ENCODE peak calls at places on chromosomes 5 and 9, in seven cellular contexts. S, U, M, T, X, K and H are unnamed samples.
A peak's percentile ranks its signal among the peaks of the same experiment; 100 is the strongest.

GRCh38 chr5:76472338-76473336 is 69.6 kb downstream of the IQGAP2 start:
- DNase-seq in S (no peak), U (no peak), M (no peak), T (no peak), X (no peak), K (peak; percentile 62), H (peak; percentile 4)

GRCh38 chr5:38403407-38403806 is 145.0 kb downstream of the EGFLAM start:
- DNase-seq in S (no peak), U (no peak), M (no peak), T (no peak), X (peak; percentile 33), K (peak; percentile 43), H (peak; percentile 43)

GRCh38 chr9:35834260-35835215 is 5.5 kb downstream of the TMEM8B start:
- DNase-seq in S (no peak), U (no peak), M (no peak), T (no peak), X (no peak), K (no peak), H (no peak)

GRCh38 chr9:116149844-116150243 is 3.7 kb upstream of the PAPPA start:
- DNase-seq in S (peak; percentile 59), U (no peak), M (peak; percentile 33), T (no peak), X (peak; percentile 53), K (peak; percentile 50), H (peak; percentile 36)

GRCh38 chr5:3854069-3854741 is 258.6 kb downstream of the IRX1 start:
- DNase-seq in S (no peak), U (no peak), M (no peak), T (no peak), X (no peak), K (no peak), H (no peak)

GRCh38 chr5:141319699-141320098 is 885 bp downstream of the TAF7 start:
- DNase-seq in S (no peak), U (no peak), M (no peak), T (no peak), X (no peak), K (no peak), H (no peak)

GRCh38 chr5:138354926-138355378 is 2.5 kb downstream of the KDM3B start:
- DNase-seq in S (peak; percentile 71), U (no peak), M (no peak), T (no peak), X (peak; percentile 83), K (peak; percentile 89), H (peak; percentile 83)

GRCh38 chr9:20224756-20225155 is 397.5 kb downstream of the MLLT3 start:
- DNase-seq in S (no peak), U (no peak), M (no peak), T (no peak), X (no peak), K (peak; percentile 26), H (no peak)

GRCh38 chr5:120806132-120806531 is 342.0 kb downstream of the PRR16 start:
- DNase-seq in S (peak; percentile 5), U (no peak), M (no peak), T (no peak), X (peak; percentile 20), K (peak; percentile 4), H (peak; percentile 59)

GRCh38 chr9:93108301-93109041 is 12.5 kb downstream of the CARD19 start:
- DNase-seq in S (no peak), U (no peak), M (peak; percentile 15), T (peak; percentile 36), X (no peak), K (peak; percentile 45), H (no peak)

GRCh38 chr9:14308751-14309140 is 5.2 kb downstream of the NFIB start:
- DNase-seq in S (no peak), U (no peak), M (no peak), T (no peak), X (no peak), K (no peak), H (no peak)

GRCh38 chr9:8301296-8301695 is 501.7 kb upstream of the DMAC1 start:
- DNase-seq in S (no peak), U (no peak), M (no peak), T (no peak), X (peak; percentile 3), K (no peak), H (no peak)

GRCh38 chr5:112917453-112918005 is 4.5 kb downstream of the REEP5 start:
- DNase-seq in S (peak; percentile 13), U (no peak), M (no peak), T (no peak), X (peak; percentile 7), K (peak; percentile 25), H (peak; percentile 58)

GRCh38 chr5:102801375-102801774 is 46.3 kb downstream of the PAM start:
- DNase-seq in S (no peak), U (no peak), M (no peak), T (no peak), X (no peak), K (no peak), H (no peak)

GRCh38 chr5:52983731-52984620 is 5.2 kb upstream of the ITGA2 start:
- DNase-seq in S (no peak), U (no peak), M (no peak), T (no peak), X (peak; percentile 54), K (peak; percentile 71), H (no peak)

GRCh38 chr9:90088411-90088810 is 483.6 kb downstream of the GADD45G start:
- DNase-seq in S (no peak), U (no peak), M (no peak), T (no peak), X (no peak), K (no peak), H (no peak)

GRCh38 chr5:132464155-132464939 is 26.2 kb downstream of the IRF1 start:
- DNase-seq in S (no peak), U (no peak), M (peak; percentile 13), T (peak; percentile 38), X (no peak), K (no peak), H (peak; percentile 45)

GRCh38 chr5:132461671-132462070 is 28.9 kb downstream of the IRF1 start:
- DNase-seq in S (no peak), U (no peak), M (no peak), T (no peak), X (no peak), K (no peak), H (no peak)

GRCh38 chr5:132465095-132465707 is 25.4 kb downstream of the IRF1 start:
- DNase-seq in S (no peak), U (no peak), M (peak; percentile 10), T (peak; percentile 25), X (no peak), K (no peak), H (no peak)

GRCh38 chr5:132462856-132463745 is 27.5 kb downstream of the IRF1 start:
- DNase-seq in S (no peak), U (no peak), M (peak; percentile 20), T (peak; percentile 34), X (no peak), K (no peak), H (no peak)

DNA sequence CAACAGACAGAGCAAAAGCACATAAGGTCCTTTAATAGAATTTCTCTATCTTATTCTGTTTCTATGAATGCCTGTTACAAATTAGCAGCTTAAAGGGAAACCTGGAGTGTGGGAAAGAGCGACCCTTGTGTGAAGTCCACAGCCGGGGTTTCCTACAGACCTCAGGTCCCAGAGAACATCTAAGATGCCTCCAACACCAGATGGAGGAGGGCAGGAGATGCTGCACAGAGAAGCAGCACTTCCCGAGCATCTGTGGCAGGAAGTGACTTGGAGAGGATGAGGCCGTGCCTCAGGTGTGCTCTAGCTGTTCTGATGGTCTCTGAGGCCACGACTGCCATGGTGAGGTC is 26.8 kb downstream of the IRF1 start:
- DNase-seq in S (no peak), U (no peak), M (peak; percentile 2), T (no peak), X (no peak), K (no peak), H (no peak)
- H3K4me3 ChIP-seq in S (no peak overlapping the region), U (peak overlapping the region; percentile 20), M (no peak overlapping the region), T (no peak overlapping the region), X (no peak overlapping the region), K (no peak overlapping the region), H (no peak overlapping the region)

GRCh38 chr5:149153751-149154610 is 12.7 kb downstream of the ABLIM3 start:
- DNase-seq in S (peak; percentile 81), U (no peak), M (no peak), T (peak; percentile 56), X (peak; percentile 67), K (peak; percentile 32), H (peak; percentile 84)
- TF ChIP-seq CTCF in S (no peak), U (no peak), M (no peak), T (no peak), X (no peak), K (no peak), H (no peak)

DNA sequence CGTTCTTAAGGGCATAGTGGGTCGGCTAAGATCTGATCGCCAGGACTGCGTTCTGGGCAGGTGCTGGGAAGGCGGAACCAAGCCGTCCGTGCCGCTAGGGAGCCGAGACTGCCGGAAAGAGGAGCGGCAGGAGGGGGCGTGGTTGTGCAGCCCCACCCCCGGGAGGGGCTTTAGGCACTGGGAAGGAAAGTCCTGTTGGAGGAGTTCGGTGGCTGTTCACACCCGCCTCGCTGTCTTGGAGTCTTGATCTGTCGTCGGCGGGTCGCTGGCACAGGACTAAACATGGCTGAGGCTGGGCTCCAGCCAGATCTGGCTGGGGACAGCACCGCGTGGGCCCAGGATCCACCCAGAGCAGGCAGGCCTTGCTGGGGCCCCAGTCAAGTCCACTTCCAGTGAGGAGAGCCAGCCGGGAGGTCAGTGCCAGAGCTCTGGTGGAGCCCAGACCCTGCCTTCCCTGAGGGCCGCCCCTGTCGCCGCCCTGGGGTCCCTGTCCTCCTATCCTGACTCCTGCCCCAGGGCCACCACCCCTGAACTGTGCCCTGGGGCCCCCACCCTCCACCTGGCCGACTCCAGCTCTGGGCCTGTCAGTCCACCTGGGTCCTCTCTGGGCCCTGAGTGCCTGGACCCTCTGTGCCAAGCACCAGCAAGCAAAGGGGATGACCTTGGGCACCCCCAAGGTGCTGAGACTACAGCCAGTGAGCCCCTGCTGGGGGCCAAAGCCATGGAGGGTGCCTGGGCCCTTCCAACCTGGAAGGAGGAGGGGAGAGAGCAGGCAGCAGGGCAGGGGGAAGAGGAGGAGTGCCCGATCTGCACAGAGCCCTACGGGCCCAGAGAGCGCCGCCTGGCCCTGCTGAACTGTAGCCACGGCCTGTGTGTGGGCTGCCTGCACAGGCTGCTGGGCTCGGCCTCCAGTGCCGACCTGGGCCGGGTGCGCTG is 4.5 kb downstream of the RNF208 start:
- DNase-seq in S (peak; percentile 76), U (no peak), M (peak; percentile 62), T (peak; percentile 74), X (no peak), K (peak; percentile 87), H (peak; percentile 52)
- H3K4me3 ChIP-seq in S (no peak overlapping the region), U (peak overlapping the region; percentile 51), M (no peak overlapping the region), T (no peak overlapping the region), X (no peak overlapping the region), K (peak overlapping the region; percentile 45), H (peak overlapping the region; percentile 46)

DNA sequence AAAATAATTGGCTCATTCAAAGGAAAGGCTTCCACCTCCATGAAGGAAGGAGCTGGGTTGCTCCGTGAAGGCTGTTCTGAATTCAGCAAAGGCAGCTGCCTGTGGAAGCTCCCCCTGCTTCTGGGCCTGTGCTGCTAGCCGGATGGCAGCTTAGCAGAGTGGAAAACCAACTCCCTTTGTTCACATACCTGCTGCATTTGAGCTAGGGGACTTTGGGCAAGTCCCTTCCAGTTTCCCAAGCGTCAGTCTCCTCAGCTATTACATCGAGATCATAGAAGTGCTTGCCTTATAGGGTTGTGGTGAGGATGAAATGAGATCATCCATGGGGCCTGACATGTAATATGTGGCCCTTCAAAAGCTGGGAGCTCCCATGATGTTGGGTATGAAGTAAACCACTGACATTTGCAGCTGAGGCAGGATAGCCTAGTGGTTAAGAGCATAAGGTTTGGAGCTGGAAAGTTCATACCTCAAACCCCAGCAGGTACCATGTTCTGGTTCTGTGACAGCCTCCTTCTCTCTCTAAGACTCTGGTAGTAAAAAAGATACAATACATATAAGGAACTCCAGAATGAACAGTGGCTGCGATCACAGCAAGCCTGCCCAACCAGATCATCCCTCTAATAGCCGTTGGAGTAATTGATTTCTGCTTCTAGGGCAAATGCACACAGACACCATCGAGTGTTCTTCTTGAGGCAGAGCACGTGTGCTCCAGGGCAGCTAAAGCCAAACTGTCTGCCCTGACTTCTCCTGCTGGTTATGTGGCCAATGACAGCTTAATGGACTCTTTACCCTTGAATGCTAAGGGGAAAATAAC is 11.0 kb upstream of the DENND1A start:
- DNase-seq in S (no peak), U (no peak), M (no peak), T (no peak), X (no peak), K (no peak), H (no peak)
- TF ChIP-seq CTCF in S (no peak), U (no peak), M (no peak), T (no peak), X (peak; percentile 8), K (no peak), H (no peak)